ENCODE peak calls at places on chromosomes 7 and 10, in nine cellular contexts. I is HCT116, C is GM12865, E is endodermal cell, L is kidney epithelial cell, X is fibroblast of lung, S is neural progenitor cell, K is fibroblast of pulmonary artery, D is sigmoid colon. N is an unnamed sample.

GRCh38 chr10:34405611-34406462 is 409.3 kb downstream of the PARD3 start:
- DNase-seq in I (no peak), C (no peak), E (no peak), L (no peak), X (no peak), S (no peak), K (peak), D (no peak), N (no peak)

GRCh38 chr10:77590344-77591237 is 47.0 kb downstream of the KCNMA1 start:
- DNase-seq in I (no peak), C (no peak), E (no peak), L (no peak), X (no peak), S (no peak), K (no peak), D (peak), N (no peak)

GRCh38 chr7:83468251-83468739 is 180.6 kb downstream of the SEMA3E start:
- DNase-seq in I (peak), C (peak), E (peak), L (peak), X (peak), S (peak), K (peak), D (peak), N (peak)

GRCh38 chr10:34260904-34261303 is 554.2 kb downstream of the PARD3 start:
- DNase-seq in I (no peak), C (no peak), E (no peak), L (no peak), X (no peak), S (no peak), K (no peak), D (no peak), N (no peak)

GRCh38 chr7:111953611-111954010 is 252.6 kb downstream of the DOCK4 start:
- DNase-seq in I (no peak), C (peak), E (peak), L (no peak), X (peak), S (peak), K (peak), D (no peak), N (no peak)

GRCh38 chr7:140316165-140316661 is 82.1 kb downstream of the SLC37A3 start:
- DNase-seq in I (peak), C (no peak), E (no peak), L (peak), X (peak), S (no peak), K (peak), D (peak), N (peak)

GRCh38 chr7:22651534-22652243 is 75.3 kb upstream of the IL6 start:
- DNase-seq in I (no peak), C (no peak), E (peak), L (peak), X (peak), S (no peak), K (peak), D (no peak), N (no peak)

GRCh38 chr7:25314729-25315267 is 86.5 kb upstream of the NPVF start:
- DNase-seq in I (no peak), C (no peak), E (no peak), L (no peak), X (peak), S (no peak), K (peak), D (no peak), N (no peak)

GRCh38 chr10:118911361-118911760 is 118.2 kb upstream of the NANOS1 start:
- DNase-seq in I (peak), C (no peak), E (no peak), L (no peak), X (peak), S (no peak), K (peak), D (no peak), N (no peak)

GRCh38 chr10:61781969-61782403 is 119.3 kb downstream of the CABCOCO1 start:
- DNase-seq in I (no peak), C (no peak), E (no peak), L (no peak), X (no peak), S (no peak), K (no peak), D (no peak), N (no peak)

GRCh38 chr10:79292789-79293746 is 54.2 kb upstream of the PPIF start:
- DNase-seq in I (no peak), C (peak), E (peak), L (no peak), X (no peak), S (peak), K (no peak), D (no peak), N (no peak)

GRCh38 chr10:69377936-69378335 is 38.8 kb downstream of the TACR2 start:
- DNase-seq in I (no peak), C (no peak), E (no peak), L (no peak), X (peak), S (no peak), K (peak), D (no peak), N (no peak)

GRCh38 chr10:8088504-8088903 is 34.0 kb downstream of the GATA3 start:
- DNase-seq in I (no peak), C (peak), E (no peak), L (no peak), X (no peak), S (no peak), K (no peak), D (peak), N (no peak)

GRCh38 chr7:81410471-81411117 is 359.3 kb downstream of the HGF start:
- DNase-seq in I (no peak), C (no peak), E (no peak), L (no peak), X (no peak), S (no peak), K (no peak), D (no peak), N (no peak)

GRCh38 chr10:88886557-88886956 is 6.5 kb downstream of the STAMBPL1 start:
- DNase-seq in I (no peak), C (peak), E (no peak), L (no peak), X (no peak), S (no peak), K (no peak), D (no peak), N (no peak)
- H3K4me3 ChIP-seq in I (no peak), C (peak), E (no peak), L (no peak), X (no peak), S (no peak), K (no peak), D (no peak), N (no peak)

GRCh38 chr7:47577351-47577919 is 4.5 kb downstream of the TNS3 start:
- DNase-seq in I (no peak), C (no peak), E (no peak), L (no peak), X (peak), S (no peak), K (no peak), D (no peak), N (no peak)
- H3K4me3 ChIP-seq in I (no peak), C (no peak), E (no peak), L (no peak), X (no peak), S (no peak), K (no peak), D (no peak), N (peak)

GRCh38 chr10:95790982-95791381 is 35.0 kb downstream of the ENTPD1 start:
- DNase-seq in I (no peak), C (peak), E (no peak), L (no peak), X (no peak), S (no peak), K (no peak), D (no peak), N (no peak)

GRCh38 chr10:95793401-95794045 is 37.6 kb downstream of the ENTPD1 start:
- DNase-seq in I (no peak), C (peak), E (no peak), L (no peak), X (no peak), S (no peak), K (no peak), D (peak), N (no peak)

GRCh38 chr10:95791425-95791979 is 35.5 kb downstream of the ENTPD1 start:
- DNase-seq in I (no peak), C (peak), E (no peak), L (no peak), X (no peak), S (no peak), K (no peak), D (no peak), N (no peak)

GRCh38 chr10:95792874-95793285 is 36.9 kb downstream of the ENTPD1 start:
- DNase-seq in I (no peak), C (peak), E (no peak), L (peak), X (peak), S (peak), K (peak), D (no peak), N (no peak)

DNA sequence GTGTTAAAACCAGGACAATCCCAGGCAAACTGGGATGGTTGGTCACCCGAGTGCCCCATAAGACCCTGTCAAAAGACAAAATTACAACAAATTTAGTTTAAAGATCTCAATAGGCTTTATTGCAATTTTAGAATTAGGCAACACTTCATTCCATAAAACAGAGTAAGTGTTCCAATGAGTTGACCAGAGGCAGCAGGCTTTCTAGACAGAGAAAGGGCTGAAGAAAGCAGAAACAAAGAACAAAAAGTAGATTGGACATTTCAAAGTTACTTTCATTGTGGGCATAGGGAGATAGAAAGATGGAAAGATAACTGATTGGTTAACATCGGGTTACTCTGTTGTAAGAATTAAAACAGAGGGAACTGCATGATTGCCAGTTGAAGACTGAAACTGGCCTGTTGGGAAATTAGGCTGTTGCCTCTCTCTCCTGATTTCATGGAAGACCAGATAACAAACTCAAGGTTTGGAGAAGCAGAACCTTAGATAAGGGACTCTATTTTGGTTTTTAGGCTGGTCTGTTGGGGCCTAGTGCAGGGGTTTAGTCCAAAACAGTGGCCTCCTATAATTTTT is 36.3 kb downstream of the ENTPD1 start:
- DNase-seq in I (no peak), C (no peak), E (no peak), L (no peak), X (no peak), S (no peak), K (peak), D (no peak), N (no peak)
- H3K4me3 ChIP-seq in I (no peak), C (no peak), E (no peak), L (no peak), X (no peak), S (no peak), K (no peak), D (no peak), N (no peak)

GRCh38 chr7:158015403-158016116 is 572.1 kb downstream of the PTPRN2 start:
- DNase-seq in I (no peak), C (no peak), E (peak), L (no peak), X (no peak), S (no peak), K (no peak), D (no peak), N (peak)
- H3K4me3 ChIP-seq in I (no peak), C (no peak), E (peak), L (no peak), X (no peak), S (peak), K (no peak), D (peak), N (peak)

GRCh38 chr7:27161214-27161720 is 4.1 kb downstream of the HOXA9 start:
- DNase-seq in I (no peak), C (no peak), E (no peak), L (no peak), X (no peak), S (no peak), K (no peak), D (peak), N (peak)
- H3K4me3 ChIP-seq in I (peak), C (peak), E (no peak), L (peak), X (peak), S (peak), K (peak), D (peak), N (peak)

GRCh38 chr7:143296686-143297085 is 8.5 kb downstream of the CASP2 start:
- DNase-seq in I (no peak), C (no peak), E (no peak), L (no peak), X (no peak), S (no peak), K (no peak), D (no peak), N (no peak)
- H3K4me3 ChIP-seq in I (no peak), C (no peak), E (no peak), L (no peak), X (no peak), S (no peak), K (no peak), D (no peak), N (no peak)

DNA sequence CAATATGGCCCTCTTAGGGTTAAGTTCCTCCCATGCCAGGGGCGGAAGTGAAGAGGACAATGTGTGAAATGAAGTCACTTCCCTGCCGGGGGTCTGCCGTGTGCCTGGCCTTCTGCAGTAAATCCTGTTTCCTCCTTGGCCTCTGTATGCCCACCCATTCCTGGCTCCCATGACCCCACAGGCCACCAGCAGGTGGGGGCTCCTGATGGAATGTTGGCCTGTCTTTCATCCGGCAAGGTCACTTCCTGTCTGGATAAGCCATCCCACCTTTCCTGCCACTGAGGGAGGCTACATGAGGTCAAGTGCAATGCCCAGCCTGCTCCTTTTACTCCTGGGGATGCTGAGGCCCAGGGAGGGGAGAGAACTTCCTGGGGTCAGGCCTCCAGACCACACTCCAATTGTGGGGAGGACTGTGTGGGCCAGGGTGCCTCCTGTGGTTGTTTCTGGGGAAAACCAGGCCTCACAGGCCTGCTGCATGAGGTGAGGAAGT is 22.3 kb downstream of the PALD1 start:
- DNase-seq in I (no peak), C (no peak), E (no peak), L (no peak), X (no peak), S (no peak), K (no peak), D (peak), N (no peak)
- H3K4me3 ChIP-seq in I (no peak), C (no peak), E (no peak), L (no peak), X (no peak), S (no peak), K (no peak), D (no peak), N (no peak)

DNA sequence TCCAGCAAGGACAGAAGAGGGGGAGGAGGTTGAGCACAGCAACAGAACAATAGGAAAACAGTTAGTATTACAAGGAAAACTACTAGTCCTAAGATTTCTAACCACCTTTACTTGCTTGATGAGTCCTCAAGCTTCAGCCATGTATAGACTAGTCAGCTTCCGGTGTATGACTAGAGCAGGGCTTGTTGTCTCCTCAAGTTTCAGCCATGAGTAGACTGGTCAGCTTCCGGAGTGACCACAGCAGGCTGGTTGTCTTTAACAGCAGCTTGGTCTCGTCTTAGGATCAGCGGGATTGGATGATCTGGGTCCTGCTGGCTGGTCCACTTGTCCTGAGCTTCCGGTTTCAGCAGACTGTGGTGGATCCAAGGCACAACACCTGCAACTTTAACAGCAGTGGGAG is 10.6 kb upstream of the ZNF239 start:
- DNase-seq in I (no peak), C (no peak), E (no peak), L (no peak), X (no peak), S (no peak), K (no peak), D (no peak), N (no peak)
- H3K4me3 ChIP-seq in I (no peak), C (no peak), E (no peak), L (no peak), X (no peak), S (no peak), K (no peak), D (no peak), N (no peak)

GRCh38 chr10:44385726-44386438 is 985 bp upstream of the CXCL12 start:
- DNase-seq in I (no peak), C (no peak), E (no peak), L (no peak), X (no peak), S (peak), K (no peak), D (peak), N (peak)
- H3K4me3 ChIP-seq in I (no peak), C (no peak), E (peak), L (no peak), X (no peak), S (peak), K (peak), D (peak), N (peak)

N was measured in upper lobe of right lung.